ENCODE peak calls at places on chromosomes 7 and 10, in ten cellular contexts. G, U, W, Q, X, T, S, D, V and E are unnamed samples.

GRCh38 chr10:56319386-56319785 is 41.7 kb downstream of the ZWINT start:
- DNase-seq in X (no peak), U (no peak), D (no peak), G (no peak), W (peak; percentile 88), T (no peak), Q (no peak), V (no peak), S (no peak), E (peak; percentile 1)

GRCh38 chr7:36784991-36785940 is 61.0 kb upstream of the AOAH start:
- DNase-seq in S (no peak), X (peak; percentile 61), T (peak; percentile 46), V (no peak), D (no peak), W (no peak), U (no peak), G (no peak), Q (peak; percentile 29), E (peak; percentile 62)

GRCh38 chr10:60490013-60490412 is 100.3 kb upstream of the ANK3 start:
- DNase-seq in W (peak; percentile 35), S (no peak), V (no peak), X (no peak), U (no peak), Q (no peak), D (no peak), G (no peak), T (no peak), E (no peak)

GRCh38 chr10:48364659-48365405 is 58.4 kb downstream of the MAPK8 start:
- DNase-seq in Q (no peak), D (peak; percentile 46), X (no peak), T (no peak), S (no peak), V (no peak), W (peak; percentile 70), G (peak; percentile 55), U (peak; percentile 76), E (no peak)

GRCh38 chr7:1678571-1679325 is 8.7 kb downstream of the ELFN1 start:
- DNase-seq in Q (no peak), T (no peak), X (no peak), D (no peak), U (no peak), S (no peak), W (no peak), V (no peak), G (no peak), E (no peak)

GRCh38 chr7:129845178-129845971 is 107.4 kb downstream of the UBE2H start:
- DNase-seq in X (no peak), D (peak; percentile 80), T (no peak), Q (no peak), W (peak; percentile 87), G (peak; percentile 81), U (no peak), S (no peak), V (no peak), E (no peak)

GRCh38 chr10:106863549-106863948 is 301.0 kb downstream of the SORCS1 start:
- DNase-seq in U (no peak), Q (no peak), X (no peak), T (no peak), S (no peak), W (no peak), D (no peak), G (no peak), V (no peak), E (no peak)

GRCh38 chr7:140062118-140062527 is 628 bp downstream of the PARP12 start:
- DNase-seq in X (no peak), S (no peak), D (no peak), T (peak; percentile 43), V (no peak), G (peak; percentile 33), U (peak; percentile 31), W (no peak), Q (no peak), E (no peak)

GRCh38 chr10:119658274-119658673 is 7.1 kb downstream of the BAG3 start:
- DNase-seq in Q (peak; percentile 89), S (peak; percentile 65), V (no peak), G (peak; percentile 96), D (peak; percentile 94), W (peak; percentile 93), U (no peak), X (peak; percentile 84), T (no peak), E (no peak)

GRCh38 chr7:65269150-65269856 is 104.4 kb upstream of the ZNF92 start:
- DNase-seq in X (no peak), Q (no peak), W (peak; percentile 58), S (peak; percentile 90), V (no peak), T (peak; percentile 22), U (peak; percentile 93), G (peak; percentile 51), D (no peak), E (peak; percentile 51)

GRCh38 chr7:120996333-120996982 is 7.9 kb downstream of the CPED1 start:
- DNase-seq in V (no peak), D (peak; percentile 90), T (no peak), X (peak; percentile 90), W (peak; percentile 91), Q (peak; percentile 72), S (no peak), U (no peak), G (peak; percentile 90), E (no peak)

GRCh38 chr7:12570529-12571461 is at the start of gene SCIN:
- DNase-seq in G (peak; percentile 34), W (no peak), Q (no peak), S (peak; percentile 35), V (peak; percentile 18), T (peak; percentile 4), U (peak; percentile 79), X (peak; percentile 57), D (no peak), E (no peak)

GRCh38 chr10:129927351-129928120 is 36.5 kb downstream of the EBF3 start:
- DNase-seq in D (no peak), U (no peak), X (no peak), G (no peak), V (no peak), W (no peak), Q (no peak), T (no peak), S (no peak), E (no peak)

GRCh38 chr10:61937631-61938284 is 36.3 kb downstream of the ARID5B start:
- DNase-seq in T (no peak), Q (no peak), V (no peak), W (peak; percentile 79), D (peak; percentile 39), X (no peak), S (no peak), U (no peak), G (peak; percentile 58), E (no peak)

GRCh38 chr10:50636576-50636975 is 12.8 kb upstream of the SGMS1 start:
- DNase-seq in Q (no peak), W (no peak), U (no peak), V (no peak), X (no peak), G (no peak), D (no peak), T (peak; percentile 12), S (no peak), E (no peak)

GRCh38 chr7:130560972-130561371 is 69.1 kb downstream of the MEST start:
- DNase-seq in V (no peak), U (peak; percentile 73), D (peak; percentile 50), X (no peak), S (peak; percentile 10), W (peak; percentile 70), Q (no peak), T (no peak), G (peak; percentile 48), E (peak; percentile 23)

GRCh38 chr7:123865517-123866117 is 20.6 kb downstream of the HYAL4 start:
- DNase-seq in W (peak; percentile 63), V (no peak), D (peak; percentile 49), S (peak; percentile 21), T (no peak), G (peak; percentile 55), U (peak; percentile 37), X (peak; percentile 62), Q (peak; percentile 46), E (no peak)

GRCh38 chr7:31747553-31747952 is 60.5 kb downstream of the PPP1R17 start:
- DNase-seq in X (no peak), Q (no peak), U (no peak), W (no peak), G (peak; percentile 40), D (no peak), V (no peak), T (no peak), S (no peak), E (no peak)

GRCh38 chr7:14924398-14924797 is 21.8 kb upstream of the DGKB start:
- DNase-seq in T (no peak), G (peak; percentile 26), D (peak; percentile 28), U (peak; percentile 15), V (no peak), W (no peak), Q (no peak), X (no peak), S (peak; percentile 12), E (no peak)

GRCh38 chr7:158706710-158707590 is 2.3 kb upstream of the NCAPG2 start:
- DNase-seq in U (no peak), S (no peak), D (no peak), G (no peak), W (no peak), X (no peak), T (no peak), Q (no peak), V (no peak), E (no peak)

GRCh38 chr10:68402271-68402670 is 4.8 kb downstream of the RUFY2 start:
- DNase-seq in Q (no peak), W (peak; percentile 71), X (no peak), D (no peak), V (no peak), G (no peak), S (no peak), T (no peak), U (no peak), E (no peak)

GRCh38 chr10:108039821-108040584 is 875.5 kb upstream of the SORCS1 start:
- DNase-seq in X (no peak), W (no peak), V (no peak), D (no peak), G (no peak), Q (no peak), S (no peak), U (peak; percentile 10), T (no peak), E (no peak)

GRCh38 chr10:124301736-124302135 is 117.0 kb downstream of the OAT start:
- DNase-seq in W (no peak), T (no peak), S (no peak), G (peak; percentile 65), V (no peak), U (no peak), Q (no peak), D (no peak), X (no peak), E (no peak)

GRCh38 chr10:127254276-127254675 is 57.9 kb upstream of the INSYN2A start:
- DNase-seq in T (no peak), S (no peak), Q (no peak), W (no peak), U (no peak), V (no peak), X (no peak), D (no peak), G (no peak), E (no peak)

GRCh38 chr10:62916157-62916603 is 100.0 kb upstream of the EGR2 start:
- DNase-seq in D (peak; percentile 63), W (peak; percentile 60), Q (no peak), V (no peak), G (peak; percentile 57), S (no peak), T (no peak), X (no peak), U (no peak), E (no peak)

GRCh38 chr10:83677795-83678194 is 461.5 kb upstream of the GHITM start:
- DNase-seq in W (peak; percentile 32), X (peak; percentile 29), G (no peak), T (no peak), S (no peak), V (no peak), U (no peak), D (no peak), Q (no peak), E (no peak)

GRCh38 chr7:117458977-117459583 is 20.7 kb upstream of the CFTR start:
- DNase-seq in W (peak; percentile 27), U (peak; percentile 41), T (no peak), X (no peak), D (peak; percentile 3), S (peak; percentile 36), Q (no peak), G (peak; percentile 19), V (no peak), E (no peak)

GRCh38 chr10:116753759-116754158 is 11.4 kb upstream of the HSPA12A start:
- DNase-seq in U (no peak), W (peak; percentile 35), D (peak; percentile 15), Q (peak; percentile 55), S (no peak), G (no peak), V (no peak), T (no peak), X (no peak), E (no peak)